ENCODE peak calls at places on chromosomes 16 and 17, in five cellular contexts. S is lower lobe of right lung, V is right cardiac atrium, G is tibial artery, N is upper lobe of right lung. E is an unnamed sample.

GRCh38 chr16:86931410-86931941 is 353.1 kb downstream of the FOXL1 start:
- DNase-seq in N (no peak), V (peak; percentile 92), S (no peak), G (peak; percentile 47), E (no peak)

GRCh38 chr16:4369006-4369766 is 2.5 kb upstream of the VASN start:
- DNase-seq in V (no peak), S (no peak), G (no peak), N (no peak), E (no peak)

GRCh38 chr17:21680366-21680765 is 12.0 kb upstream of the KCNJ18 start:
- DNase-seq in G (peak; percentile 24), S (no peak), N (no peak), V (no peak), E (no peak)

GRCh38 chr17:36149296-36149820 is 27.1 kb downstream of the TBC1D3B start:
- DNase-seq in V (no peak), N (no peak), G (peak; percentile 74), S (no peak), E (no peak)

GRCh38 chr17:67422887-67423286 is 45.8 kb downstream of the PITPNC1 start:
- DNase-seq in S (no peak), N (no peak), G (no peak), V (no peak), E (no peak)

GRCh38 chr17:80818871-80819270 is 172.8 kb upstream of the CHMP6 start:
- DNase-seq in G (no peak), N (peak; percentile 30), V (no peak), S (no peak), E (no peak)

GRCh38 chr17:15931394-15931793 is 13.5 kb upstream of the ADORA2B start:
- DNase-seq in N (peak; percentile 25), V (peak; percentile 1), G (no peak), S (no peak), E (no peak)

GRCh38 chr16:65740716-65741115 is 618.9 kb upstream of the CDH11 start:
- DNase-seq in G (no peak), V (no peak), N (no peak), S (no peak), E (no peak)

GRCh38 chr17:17508641-17509591 is 12.7 kb upstream of the RASD1 start:
- DNase-seq in V (peak; percentile 35), N (peak; percentile 43), S (peak; percentile 30), G (no peak), E (no peak)

GRCh38 chr17:60491771-60492170 is 34.3 kb downstream of the APPBP2 start:
- DNase-seq in V (no peak), S (no peak), G (no peak), N (no peak), E (no peak)
- H3K9me3 ChIP-seq in V (peaks cover 4% of the 10 kb centered on the region), S (peaks cover 9% of the 10 kb centered on the region), G (peaks cover 6% of the 10 kb centered on the region), N (no peaks in the 10 kb centered on the region), E (no peaks in the 10 kb centered on the region)

GRCh38 chr17:7586673-7587419 is 3.0 kb downstream of the SOX15 start:
- DNase-seq in S (no peak), N (no peak), G (no peak), V (no peak), E (no peak)
- H3K4me1 ChIP-seq in S (peaks cover 48% of the 10 kb centered on the region), N (peaks cover 26% of the 10 kb centered on the region), G (peaks cover 32% of the 10 kb centered on the region), V (peaks cover 13% of the 10 kb centered on the region), E (peaks cover 41% of the 10 kb centered on the region)

DNA sequence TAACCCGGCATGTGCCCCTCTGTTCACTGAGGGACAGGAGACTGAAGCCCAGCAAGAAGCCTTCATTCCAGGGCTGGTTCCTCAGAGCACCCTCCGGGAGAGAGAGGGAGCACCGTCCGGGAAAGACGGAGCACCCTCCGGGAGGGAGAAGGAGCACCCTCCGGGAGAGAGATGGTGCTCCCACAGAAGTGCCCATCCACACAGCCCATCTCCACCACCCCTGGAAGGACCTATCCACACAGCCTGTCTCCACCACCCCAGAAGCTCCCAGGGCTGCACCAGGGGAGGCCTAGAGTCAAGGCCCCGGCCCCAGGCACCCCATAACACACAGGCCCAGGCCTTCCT is 88.6 kb downstream of the ABR start:
- DNase-seq in G (no peak), S (no peak), N (no peak), V (no peak), E (peak; percentile 3)
- H3K4me3 ChIP-seq in G (no peak overlapping the region), S (no peak overlapping the region), N (no peak overlapping the region), V (no peak overlapping the region), E (no peak overlapping the region)

DNA sequence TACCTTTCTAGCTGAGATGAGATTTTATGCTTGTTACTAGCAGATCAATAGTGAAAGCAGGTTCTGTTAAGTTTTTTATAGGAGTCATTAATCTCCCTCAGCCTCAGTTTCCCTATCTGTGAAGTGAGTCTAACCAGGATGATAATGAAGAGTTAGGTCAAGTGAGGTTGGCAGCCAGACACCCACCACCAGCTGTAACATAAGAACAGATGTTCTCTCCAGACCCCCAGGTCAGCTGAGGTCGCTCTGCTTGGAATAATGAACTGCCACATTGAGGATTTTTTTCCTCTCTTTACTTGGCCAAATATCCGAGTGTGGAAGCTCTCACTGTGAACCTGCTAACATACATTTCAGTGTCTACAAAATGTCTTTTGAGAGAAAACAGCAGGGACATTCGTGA is 389.6 kb downstream of the WWOX start:
- DNase-seq in N (no peak), S (no peak), G (no peak), V (no peak), E (no peak)
- H3K9me3 ChIP-seq in N (no peaks in the 10 kb centered on the region), S (no peaks in the 10 kb centered on the region), G (no peaks in the 10 kb centered on the region), V (no peaks in the 10 kb centered on the region), E (no peaks in the 10 kb centered on the region)

GRCh38 chr17:50922107-50922506 is 56.0 kb upstream of the TOB1 start:
- DNase-seq in N (no peak), S (no peak), V (no peak), G (no peak), E (no peak)

GRCh38 chr17:50920891-50921595 is 54.9 kb upstream of the TOB1 start:
- DNase-seq in V (no peak), S (no peak), N (no peak), G (no peak), E (no peak)

GRCh38 chr17:50923611-50924010 is 57.5 kb upstream of the TOB1 start:
- DNase-seq in N (no peak), V (no peak), G (no peak), S (no peak), E (no peak)

GRCh38 chr17:50924300-50924699 is 58.1 kb upstream of the TOB1 start:
- DNase-seq in N (no peak), S (no peak), G (no peak), V (no peak), E (no peak)

DNA sequence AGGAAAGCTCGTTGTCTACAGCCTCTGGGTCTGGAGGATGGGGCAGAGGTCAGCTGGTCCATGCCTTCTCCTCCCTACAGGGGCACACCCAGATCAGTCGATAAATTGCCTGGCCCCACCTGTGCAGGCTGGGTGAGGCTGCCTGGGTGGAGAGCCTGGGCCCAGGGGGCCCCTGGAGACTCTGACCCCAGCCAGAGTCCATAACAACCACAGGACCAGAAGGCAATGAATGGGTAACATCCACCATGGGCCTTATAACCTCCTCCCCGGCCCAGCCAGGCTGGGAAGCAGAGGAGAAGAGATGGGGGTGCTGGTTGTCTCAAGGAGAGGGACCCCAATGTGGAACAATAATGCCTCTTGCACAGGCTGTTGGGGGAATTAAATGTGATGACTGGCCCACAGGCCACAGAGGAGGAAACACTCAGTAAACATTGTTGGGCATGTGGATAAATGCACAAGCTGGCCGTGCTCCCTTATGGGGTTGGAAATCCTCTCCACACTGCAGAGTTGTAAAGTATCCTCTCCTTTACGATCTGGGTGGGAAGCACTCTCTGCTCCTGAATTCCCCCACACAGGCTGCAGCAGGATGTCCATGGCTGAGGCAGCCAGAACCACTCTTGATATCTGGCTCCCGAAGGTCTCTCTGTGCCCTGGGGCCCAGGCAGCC is 56.7 kb upstream of the TOB1 start:
- DNase-seq in N (no peak), G (no peak), S (no peak), V (no peak), E (no peak)
- H3K4me1 ChIP-seq in N (peaks cover 11% of the 10 kb centered on the region), G (peaks cover 13% of the 10 kb centered on the region), S (peaks cover 23% of the 10 kb centered on the region), V (peaks cover 4% of the 10 kb centered on the region), E (peaks cover 46% of the 10 kb centered on the region)

DNA sequence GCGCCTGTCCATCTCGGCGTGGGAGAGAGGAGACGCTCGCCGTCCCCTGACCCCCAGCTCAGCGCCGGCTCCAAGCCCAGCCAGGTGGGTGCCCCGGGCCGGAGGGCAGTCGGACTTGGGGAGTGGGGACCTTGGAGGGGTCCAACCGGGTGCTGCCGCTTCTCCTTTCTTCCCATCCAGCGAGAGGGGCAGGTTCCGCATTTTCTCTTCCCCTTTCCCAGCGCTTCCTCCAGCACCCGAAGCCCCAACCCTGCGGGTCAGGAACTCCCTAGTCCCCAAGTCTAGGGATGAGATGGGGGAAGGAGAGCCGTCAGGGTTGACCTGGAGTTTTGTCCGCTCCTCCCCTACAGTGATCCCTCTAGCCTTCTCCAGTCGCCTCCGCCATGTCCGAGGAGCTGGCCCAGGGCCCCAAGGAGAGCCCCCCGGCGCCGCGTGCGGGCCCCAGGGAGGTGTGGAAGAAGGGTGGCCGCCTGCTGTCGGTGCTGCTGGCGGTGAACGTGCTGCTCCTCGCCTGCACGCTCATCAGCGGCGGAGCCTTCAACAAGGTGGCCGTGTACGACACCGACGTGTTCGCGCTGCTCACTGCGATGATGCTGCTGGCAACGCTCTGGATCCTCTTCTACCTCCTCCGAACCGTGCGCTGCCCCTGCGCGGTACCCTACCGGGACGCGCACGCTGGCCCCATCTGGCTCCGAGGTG is at the start of gene OTOP2:
- DNase-seq in G (peak; percentile 57), V (peak; percentile 74), N (peak; percentile 71), S (peak; percentile 73), E (peak; percentile 18)
- H3K4me3 ChIP-seq in G (peak within 1 kb of the TSS; percentile 32), V (peak within 1 kb of the TSS; percentile 8), N (peak within 1 kb of the TSS; percentile 38), S (peak within 1 kb of the TSS; percentile 47), E (no peak within 1 kb of the TSS)

DNA sequence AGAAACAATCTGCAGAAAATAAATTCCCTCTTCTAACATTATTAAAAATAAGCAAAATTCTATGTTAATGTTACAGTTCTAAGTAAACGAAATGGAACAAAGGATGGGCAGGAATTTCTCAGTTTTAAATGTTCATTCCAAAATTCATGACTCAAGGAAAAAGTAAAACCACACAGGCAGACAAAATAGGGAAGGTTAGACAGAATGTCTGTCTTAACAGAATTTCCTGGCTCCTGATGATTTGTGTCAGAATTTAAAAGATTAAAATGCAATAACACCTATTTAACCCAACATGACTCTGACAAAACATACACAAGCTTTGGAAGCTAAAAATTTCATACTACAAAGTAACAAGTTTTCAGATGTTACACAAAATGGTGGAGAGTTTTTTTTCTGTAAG is 42.8 kb downstream of the SPOP start:
- DNase-seq in G (no peak), N (no peak), V (no peak), S (no peak), E (no peak)
- H3K9me3 ChIP-seq in G (no peaks in the 10 kb centered on the region), N (no peaks in the 10 kb centered on the region), V (no peaks in the 10 kb centered on the region), S (no peaks in the 10 kb centered on the region), E (no peaks in the 10 kb centered on the region)

GRCh38 chr16:48997081-48997615 is 284.5 kb downstream of the CBLN1 start:
- DNase-seq in N (no peak), G (no peak), S (no peak), V (no peak), E (no peak)

GRCh38 chr16:49000594-49000993 is 281.0 kb downstream of the CBLN1 start:
- DNase-seq in S (no peak), G (no peak), N (no peak), V (no peak), E (no peak)

GRCh38 chr16:48999034-48999433 is 282.6 kb downstream of the CBLN1 start:
- DNase-seq in N (no peak), S (no peak), V (no peak), G (no peak), E (no peak)

GRCh38 chr16:48999508-48999907 is 282.1 kb downstream of the CBLN1 start:
- DNase-seq in V (no peak), N (no peak), G (no peak), S (no peak), E (no peak)

GRCh38 chr16:48997946-48998345 is 283.7 kb downstream of the CBLN1 start:
- DNase-seq in N (no peak), S (no peak), V (no peak), G (no peak), E (no peak)
- H3K4me1 ChIP-seq in N (no peaks in the 10 kb centered on the region), S (no peaks in the 10 kb centered on the region), V (peaks cover 3% of the 10 kb centered on the region), G (no peaks in the 10 kb centered on the region), E (no peaks in the 10 kb centered on the region)

GRCh38 chr16:1430214-1430758 is 592 bp upstream of the PERCC1 start:
- DNase-seq in N (no peak), V (no peak), S (no peak), G (no peak), E (no peak)
- H3K4me3 ChIP-seq in N (no peak overlapping the region), V (no peak overlapping the region), S (no peak overlapping the region), G (no peak overlapping the region), E (no peak overlapping the region)